ENCODE peak calls at places on chromosomes 3 and 15, in eight cellular contexts. B is Panc1, R is upper lobe of left lung, X is HepG2, Q is GM12878, E is K562, C is HCT116, Y is GM23338. W is an unnamed sample.

GRCh38 chr15:96042734-96043224 is 287.7 kb upstream of the NR2F2 start:
- ATAC-seq in B (no peak), R (no peak), X (no peak), Q (peak; percentile 78), E (peak; percentile 72), C (no peak), Y (no peak), W (no peak)

GRCh38 chr3:27165348-27165747 is 203.8 kb downstream of the NEK10 start:
- ATAC-seq in B (no peak), R (peak; percentile 71), X (no peak), Q (no peak), E (no peak), C (no peak), Y (no peak), W (peak; percentile 71)

GRCh38 chr3:31922962-31923361 is 58.1 kb downstream of the OSBPL10 start:
- ATAC-seq in B (no peak), R (no peak), X (peak; percentile 87), Q (no peak), E (no peak), C (no peak), Y (no peak), W (no peak)

GRCh38 chr3:61613666-61614065 is 52.3 kb downstream of the PTPRG start:
- ATAC-seq in B (no peak), R (no peak), X (no peak), Q (no peak), E (no peak), C (no peak), Y (no peak), W (no peak)

GRCh38 chr3:98980915-98981596 is 79.6 kb upstream of the DCBLD2 start:
- ATAC-seq in B (no peak), R (no peak), X (no peak), Q (peak; percentile 93), E (no peak), C (peak; percentile 49), Y (no peak), W (no peak)

GRCh38 chr15:38611228-38611627 is 46.6 kb upstream of the RASGRP1 start:
- ATAC-seq in B (no peak), R (no peak), X (no peak), Q (peak; percentile 37), E (no peak), C (no peak), Y (no peak), W (no peak)

GRCh38 chr3:33722626-33723370 is 4.7 kb upstream of the CLASP2 start:
- ATAC-seq in B (no peak), R (no peak), X (no peak), Q (no peak), E (no peak), C (no peak), Y (no peak), W (no peak)

GRCh38 chr15:52653451-52653964 is 25.7 kb downstream of the ATOSA start:
- ATAC-seq in B (peak; percentile 85), R (no peak), X (no peak), Q (no peak), E (peak; percentile 10), C (no peak), Y (peak; percentile 46), W (no peak)

GRCh38 chr3:53804697-53805462 is 41.3 kb downstream of the CHDH start:
- ATAC-seq in B (peak; percentile 84), R (no peak), X (no peak), Q (peak; percentile 43), E (no peak), C (peak; percentile 76), Y (no peak), W (no peak)

GRCh38 chr3:12384451-12385233 is 95.8 kb downstream of the PPARG start:
- ATAC-seq in B (no peak), R (no peak), X (no peak), Q (peak; percentile 31), E (no peak), C (no peak), Y (no peak), W (no peak)

GRCh38 chr3:143478124-143478693 is 358.6 kb downstream of the CHST2 start:
- ATAC-seq in B (no peak), R (no peak), X (no peak), Q (no peak), E (no peak), C (no peak), Y (peak; percentile 63), W (no peak)

GRCh38 chr3:101548527-101549105 is 13.1 kb upstream of the TRMT10C start:
- ATAC-seq in B (no peak), R (no peak), X (peak; percentile 87), Q (no peak), E (no peak), C (no peak), Y (no peak), W (no peak)

GRCh38 chr15:99430881-99431401 is 134.8 kb upstream of the MEF2A start:
- ATAC-seq in B (no peak), R (no peak), X (no peak), Q (no peak), E (no peak), C (no peak), Y (no peak), W (no peak)

GRCh38 chr3:37072892-37073291 is 79.6 kb downstream of the MLH1 start:
- ATAC-seq in B (no peak), R (no peak), X (no peak), Q (no peak), E (no peak), C (no peak), Y (no peak), W (no peak)

GRCh38 chr3:85054579-85054978 is 95.8 kb downstream of the CADM2 start:
- ATAC-seq in B (no peak), R (no peak), X (no peak), Q (no peak), E (no peak), C (no peak), Y (no peak), W (no peak)

GRCh38 chr3:25725810-25726209 is 57.4 kb downstream of the NGLY1 start:
- ATAC-seq in B (no peak), R (no peak), X (no peak), Q (no peak), E (no peak), C (no peak), Y (no peak), W (no peak)

GRCh38 chr3:85935171-85935570 is 976.4 kb downstream of the CADM2 start:
- ATAC-seq in B (no peak), R (no peak), X (no peak), Q (no peak), E (no peak), C (no peak), Y (no peak), W (no peak)

GRCh38 chr3:55725681-55726500 is 238.8 kb upstream of the WNT5A start:
- ATAC-seq in B (no peak), R (no peak), X (no peak), Q (no peak), E (no peak), C (no peak), Y (no peak), W (no peak)

GRCh38 chr3:55724407-55724784 is 237.3 kb upstream of the WNT5A start:
- ATAC-seq in B (no peak), R (no peak), X (no peak), Q (no peak), E (no peak), C (no peak), Y (no peak), W (no peak)

GRCh38 chr3:55723653-55724406 is 236.7 kb upstream of the WNT5A start:
- ATAC-seq in B (no peak), R (no peak), X (no peak), Q (peak; percentile 32), E (no peak), C (no peak), Y (peak; percentile 67), W (no peak)

GRCh38 chr3:55726501-55726775 is 239.3 kb upstream of the WNT5A start:
- ATAC-seq in B (no peak), R (no peak), X (no peak), Q (no peak), E (no peak), C (no peak), Y (no peak), W (no peak)

DNA sequence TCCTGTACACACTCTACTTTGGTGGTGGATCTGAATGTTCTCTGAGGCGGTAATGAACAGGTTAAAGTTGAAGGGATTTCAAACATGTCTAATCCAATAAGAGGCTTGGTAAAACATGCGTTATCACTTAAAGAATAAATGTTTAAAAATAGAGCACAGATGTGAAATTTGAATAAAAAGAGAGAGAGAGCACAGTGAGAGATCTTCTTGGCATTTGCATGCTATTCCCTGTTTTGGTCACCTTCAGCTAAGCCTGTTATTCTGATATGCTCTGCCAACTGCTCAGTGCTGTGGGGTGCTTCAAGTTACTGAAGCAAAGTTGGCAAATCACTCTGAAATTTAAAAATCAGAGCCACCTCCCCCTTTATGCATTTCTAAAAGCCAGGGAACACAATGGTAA is 237.7 kb upstream of the WNT5A start:
- ATAC-seq in B (no peak), R (no peak), X (no peak), Q (peak; percentile 31), E (no peak), C (no peak), Y (no peak), W (no peak)
- H3K27me3 ChIP-seq in B (no peaks in the 10 kb centered on the region), R (no peaks in the 10 kb centered on the region), X (no peaks in the 10 kb centered on the region), Q (peaks cover 1% of the 10 kb centered on the region), E (no peaks in the 10 kb centered on the region), C (no peaks in the 10 kb centered on the region), Y (no peaks in the 10 kb centered on the region), W (no peaks in the 10 kb centered on the region)

DNA sequence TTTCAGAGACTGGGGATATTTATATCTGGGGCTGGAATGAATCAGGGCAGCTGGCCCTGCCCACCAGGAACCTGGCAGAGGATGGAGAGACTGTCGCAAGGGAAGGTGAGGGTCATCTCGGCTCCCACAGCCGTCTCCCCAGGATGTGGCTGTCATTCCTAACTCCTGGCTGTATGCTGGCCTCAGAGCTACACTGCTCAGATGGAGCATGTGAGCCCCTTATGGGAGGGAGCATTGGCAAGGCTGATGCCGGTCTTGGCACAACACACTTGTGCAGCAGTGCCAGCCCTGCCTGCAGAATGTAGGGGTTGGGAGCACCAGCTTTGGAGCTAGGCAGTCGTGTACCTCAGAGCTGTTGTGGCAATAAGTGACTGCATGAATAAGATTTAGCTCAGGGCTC is 5.2 kb downstream of the RCCD1 start:
- ATAC-seq in B (no peak), R (no peak), X (no peak), Q (no peak), E (no peak), C (no peak), Y (no peak), W (peak; percentile 49)
- TF ChIP-seq POLR2AphosphoS5 in B (no peak), R (no peak), X (no peak), Q (no peak), E (no peak), C (no peak), Y (no peak), W (peak; percentile 46)

GRCh38 chr3:127370906-127371305 is 83.1 kb upstream of the PRR20G start:
- ATAC-seq in B (no peak), R (no peak), X (no peak), Q (no peak), E (no peak), C (no peak), Y (no peak), W (no peak)
- H3K27me3 ChIP-seq in B (peaks cover 10% of the 10 kb centered on the region), R (no peaks in the 10 kb centered on the region), X (peaks cover 4% of the 10 kb centered on the region), Q (no peaks in the 10 kb centered on the region), E (no peaks in the 10 kb centered on the region), C (peaks cover 5% of the 10 kb centered on the region), Y (no peaks in the 10 kb centered on the region), W (peaks cover 74% of the 10 kb centered on the region)

DNA sequence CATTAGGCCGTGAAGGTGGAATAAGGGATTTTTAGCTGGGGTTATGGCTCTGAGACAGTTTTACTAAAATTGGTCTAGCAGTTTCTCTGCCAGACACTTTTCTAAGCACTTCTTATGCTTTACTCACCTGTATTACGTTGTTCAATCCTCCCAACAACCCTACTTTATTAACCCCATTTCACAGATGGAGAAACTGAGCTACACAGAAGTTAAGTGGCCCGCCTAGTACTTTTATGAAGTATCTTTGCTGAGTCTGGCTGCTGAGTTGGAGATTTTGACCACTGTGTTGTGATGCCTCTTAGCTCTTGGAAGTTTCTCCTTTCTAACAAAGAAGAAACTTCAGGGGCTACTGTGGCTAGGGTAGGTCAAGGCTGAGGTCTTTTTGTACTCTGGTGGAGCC is 11.5 kb downstream of the LIMD1 start:
- ATAC-seq in B (no peak), R (no peak), X (no peak), Q (no peak), E (no peak), C (no peak), Y (no peak), W (no peak)
- TF ChIP-seq POLR2AphosphoS5 in B (no peak), R (no peak), X (no peak), Q (no peak), E (no peak), C (no peak), Y (no peak), W (no peak)